ENCODE peak calls at places on chromosomes 3 and 15, in four cellular contexts. D, B, F and L are unnamed samples.

GRCh38 chr3:45617430-45618080 is 23.0 kb downstream of the LIMD1 start:
- DNase-seq in D (peak), B (no peak), F (no peak), L (no peak)

GRCh38 chr3:124557433-124558232 is 172.6 kb upstream of the UMPS start:
- DNase-seq in D (no peak), B (peak), F (no peak), L (no peak)

GRCh38 chr3:124791639-124792111 is 61.4 kb downstream of the UMPS start:
- DNase-seq in D (no peak), B (no peak), F (peak), L (no peak)

GRCh38 chr3:152176241-152176640 is 92.5 kb upstream of the MBNL1 start:
- DNase-seq in D (no peak), B (no peak), F (no peak), L (no peak)

GRCh38 chr3:128408693-128409620 is 57.7 kb downstream of the DNAJB8 start:
- DNase-seq in D (no peak), B (no peak), F (no peak), L (no peak)

GRCh38 chr3:127697531-127698240 is 24.9 kb downstream of the ABTB1 start:
- DNase-seq in D (peak), B (peak), F (no peak), L (peak)

GRCh38 chr3:139281096-139281495 is 62.7 kb upstream of the MRPS22 start:
- DNase-seq in D (no peak), B (no peak), F (peak), L (no peak)

GRCh38 chr15:69843927-69844326 is 253.8 kb downstream of the TLE3 start:
- DNase-seq in D (no peak), B (no peak), F (no peak), L (no peak)

GRCh38 chr15:82139823-82140268 is 94.0 kb upstream of the MEX3B start:
- DNase-seq in D (no peak), B (peak), F (no peak), L (no peak)

GRCh38 chr15:68363353-68363752 is 68.6 kb downstream of the ITGA11 start:
- DNase-seq in D (no peak), B (no peak), F (no peak), L (no peak)

GRCh38 chr15:101406014-101406413 is 83.5 kb downstream of the PCSK6 start:
- DNase-seq in D (no peak), B (no peak), F (no peak), L (no peak)

GRCh38 chr3:119205209-119205608 is 31.8 kb downstream of the UPK1B start:
- DNase-seq in D (no peak), B (no peak), F (no peak), L (no peak)

GRCh38 chr15:98226578-98226977 is 266.1 kb downstream of the ARRDC4 start:
- DNase-seq in D (no peak), B (peak), F (no peak), L (no peak)

GRCh38 chr3:50138266-50139230 is 16.6 kb upstream of the SEMA3F start:
- DNase-seq in D (no peak), B (no peak), F (no peak), L (no peak)

GRCh38 chr3:71005797-71006321 is 577.7 kb downstream of the FOXP1 start:
- DNase-seq in D (no peak), B (no peak), F (no peak), L (no peak)

GRCh38 chr3:138781012-138781470 is 53.7 kb downstream of the PIK3CB start:
- DNase-seq in D (no peak), B (no peak), F (no peak), L (no peak)

GRCh38 chr3:150761831-150762661 is 923 bp downstream of the SIAH2 start:
- DNase-seq in D (peak), B (peak), F (no peak), L (peak)

GRCh38 chr15:54820811-54821210 is 375.9 kb downstream of the RSL24D1 start:
- DNase-seq in D (no peak), B (no peak), F (no peak), L (no peak)

GRCh38 chr3:187263270-187263669 is 28.3 kb downstream of the MASP1 start:
- DNase-seq in D (no peak), B (no peak), F (no peak), L (no peak)

GRCh38 chr3:52433328-52434060 is 11.4 kb downstream of the SEMA3G start:
- DNase-seq in D (no peak), B (no peak), F (no peak), L (no peak)

GRCh38 chr3:39724233-39724846 is 85.1 kb upstream of the MYRIP start:
- DNase-seq in D (no peak), B (no peak), F (no peak), L (no peak)

GRCh38 chr3:46693897-46694235 is 387 bp upstream of the ALS2CL start:
- DNase-seq in D (peak), B (no peak), F (no peak), L (no peak)

GRCh38 chr15:80072285-80072684 is 12.8 kb downstream of the ZFAND6 start:
- DNase-seq in D (no peak), B (peak), F (peak), L (no peak)

GRCh38 chr3:44568561-44568960 is 13.6 kb downstream of the ZKSCAN7 start:
- DNase-seq in D (no peak), B (peak), F (no peak), L (no peak)

GRCh38 chr3:72265250-72265649 is 480.3 kb upstream of the PROK2 start:
- DNase-seq in D (no peak), B (no peak), F (no peak), L (no peak)

GRCh38 chr15:101387591-101387990 is 92.5 kb upstream of the SNRPA1 start:
- DNase-seq in D (no peak), B (no peak), F (no peak), L (no peak)

GRCh38 chr15:100109486-100110035 is 232.2 kb downstream of the ADAMTS17 start:
- DNase-seq in D (no peak), B (no peak), F (no peak), L (no peak)

GRCh38 chr3:46846624-46847542 is 16.4 kb downstream of the MYL3 start:
- DNase-seq in D (peak), B (no peak), F (no peak), L (peak)

GRCh38 chr3:74564560-74564959 is 49.9 kb downstream of the CNTN3 start:
- DNase-seq in D (no peak), B (no peak), F (no peak), L (no peak)

GRCh38 chr3:120442975-120443517 is 7.7 kb downstream of the FSTL1 start:
- DNase-seq in D (no peak), B (no peak), F (no peak), L (no peak)
- TF ChIP-seq CTCF in D (no peak), B (peak), F (peak), L (no peak)

DNA sequence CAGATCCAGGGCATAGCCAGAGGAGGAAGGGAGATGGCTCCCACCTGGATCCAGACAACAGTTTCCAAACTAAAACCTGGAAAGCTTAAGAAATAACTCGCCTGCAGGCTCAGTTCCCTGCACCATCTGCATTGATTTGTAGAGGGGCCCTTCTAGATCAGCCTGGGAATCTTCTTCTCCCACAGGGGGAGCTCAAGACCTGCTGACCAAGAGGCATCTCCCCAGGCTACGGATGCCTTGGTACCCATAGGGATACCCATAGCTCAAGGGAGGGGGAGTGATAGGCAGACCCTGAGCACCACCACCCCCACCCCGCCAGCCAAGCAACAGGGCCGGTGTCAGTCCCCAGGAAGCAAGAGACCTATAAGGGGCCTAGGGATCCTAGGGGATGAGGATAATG is 28.0 kb upstream of the DCLK3 start:
- DNase-seq in D (no peak), B (peak), F (no peak), L (no peak)
- TF ChIP-seq CTCF in D (no peak), B (peak), F (peak), L (no peak)

GRCh38 chr3:170725285-170725731 is 139.4 kb upstream of the SLC7A14 start:
- DNase-seq in D (no peak), B (no peak), F (no peak), L (no peak)
- TF ChIP-seq CTCF in D (no peak), B (no peak), F (no peak), L (no peak)

GRCh38 chr15:85005319-85005718 is 23.7 kb downstream of the PDE8A start:
- DNase-seq in D (no peak), B (no peak), F (no peak), L (no peak)
- TF ChIP-seq CTCF in D (no peak), B (no peak), F (peak), L (no peak)

GRCh38 chr15:36999778-37000177 is 100.6 kb downstream of the MEIS2 start:
- DNase-seq in D (no peak), B (no peak), F (no peak), L (no peak)
- TF ChIP-seq CTCF in D (no peak), B (no peak), F (no peak), L (no peak)

GRCh38 chr15:71468715-71469114 is 341.6 kb upstream of the NR2E3 start:
- DNase-seq in D (no peak), B (no peak), F (no peak), L (no peak)
- TF ChIP-seq CTCF in D (no peak), B (no peak), F (no peak), L (no peak)

GRCh38 chr3:57093489-57093888 is 33.0 kb downstream of the SPATA12 start:
- DNase-seq in D (no peak), B (no peak), F (no peak), L (no peak)
- TF ChIP-seq CTCF in D (no peak), B (no peak), F (no peak), L (no peak)

GRCh38 chr3:18765672-18766071 is 340.5 kb upstream of the SATB1 start:
- DNase-seq in D (no peak), B (no peak), F (no peak), L (no peak)
- TF ChIP-seq CTCF in D (no peak), B (no peak), F (no peak), L (no peak)

DNA sequence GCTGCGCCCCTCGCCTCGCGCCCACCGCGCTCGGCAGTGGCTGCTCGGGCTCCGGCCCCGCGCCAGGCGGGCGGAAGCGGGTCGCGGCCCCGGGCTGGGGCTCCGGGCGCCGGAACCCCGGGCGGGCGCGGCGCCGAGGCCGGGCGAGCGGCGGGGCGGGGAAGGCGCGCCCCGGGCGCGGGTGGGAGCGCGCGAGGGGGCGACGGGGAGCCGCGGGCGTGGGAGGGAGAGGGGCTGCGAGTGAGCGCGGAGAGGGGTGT is 467 bp upstream of the IGF2BP2 start:
- DNase-seq in D (no peak), B (no peak), F (no peak), L (no peak)
- TF ChIP-seq CTCF in D (no peak), B (no peak), F (no peak), L (no peak)